ENCODE peak calls at places on chromosomes 7 and 10, in six cellular contexts. Q, F, Y, V, B and K are unnamed samples.

GRCh38 chr10:117224036-117224430 is 16.9 kb upstream of the SLC18A2 start:
- DNase-seq in Q (no peak), F (no peak), Y (no peak), V (no peak), B (no peak), K (no peak)

GRCh38 chr10:32961892-32962369 is 3.9 kb upstream of the ITGB1 start:
- DNase-seq in Q (no peak), F (no peak), Y (peak; percentile 92), V (no peak), B (peak; percentile 57), K (no peak)

GRCh38 chr7:133910761-133911160 is 216.4 kb upstream of the LRGUK start:
- DNase-seq in Q (no peak), F (no peak), Y (no peak), V (no peak), B (no peak), K (no peak)

GRCh38 chr10:74103560-74104248 is 46.9 kb downstream of the AP3M1 start:
- DNase-seq in Q (peak; percentile 49), F (no peak), Y (peak; percentile 54), V (no peak), B (no peak), K (no peak)

GRCh38 chr7:26188291-26188999 is 12.1 kb downstream of the HNRNPA2B1 start:
- DNase-seq in Q (peak; percentile 6), F (no peak), Y (no peak), V (no peak), B (no peak), K (no peak)

GRCh38 chr10:129929343-129930297 is 34.5 kb downstream of the EBF3 start:
- DNase-seq in Q (no peak), F (peak; percentile 36), Y (no peak), V (no peak), B (no peak), K (no peak)

GRCh38 chr10:110764378-110764777 is 107.3 kb upstream of the PDCD4 start:
- DNase-seq in Q (no peak), F (peak; percentile 83), Y (no peak), V (no peak), B (no peak), K (no peak)

GRCh38 chr7:471866-472639 is 47.6 kb downstream of the PDGFA start:
- DNase-seq in Q (no peak), F (peak; percentile 96), Y (peak; percentile 98), V (peak; percentile 85), B (peak; percentile 35), K (no peak)

GRCh38 chr10:66780796-66781195 is 145.0 kb upstream of the LRRTM3 start:
- DNase-seq in Q (no peak), F (no peak), Y (no peak), V (no peak), B (no peak), K (no peak)

GRCh38 chr10:33883881-33884280 is 549.4 kb upstream of the NRP1 start:
- DNase-seq in Q (no peak), F (no peak), Y (no peak), V (no peak), B (no peak), K (no peak)

GRCh38 chr10:122531935-122532334 is 28.6 kb upstream of the DMBT1 start:
- DNase-seq in Q (no peak), F (no peak), Y (no peak), V (no peak), B (no peak), K (no peak)

GRCh38 chr10:1274098-1274745 is 218.0 kb downstream of the WDR37 start:
- DNase-seq in Q (no peak), F (no peak), Y (no peak), V (no peak), B (no peak), K (no peak)

GRCh38 chr7:116779222-116779621 is 83.2 kb upstream of the CAPZA2 start:
- DNase-seq in Q (no peak), F (no peak), Y (no peak), V (no peak), B (no peak), K (no peak)

GRCh38 chr7:142733271-142733670 is 16.0 kb upstream of the PRSS1 start:
- DNase-seq in Q (peak; percentile 98), F (no peak), Y (no peak), V (no peak), B (no peak), K (no peak)

GRCh38 chr10:75014516-75015230 is 96.8 kb upstream of the SAMD8 start:
- DNase-seq in Q (peak; percentile 76), F (no peak), Y (no peak), V (no peak), B (no peak), K (no peak)

GRCh38 chr7:93476491-93477344 is 97.8 kb downstream of the CALCR start:
- DNase-seq in Q (no peak), F (no peak), Y (no peak), V (no peak), B (no peak), K (no peak)

GRCh38 chr7:15178065-15178464 is 275.5 kb upstream of the DGKB start:
- DNase-seq in Q (no peak), F (no peak), Y (no peak), V (no peak), B (no peak), K (no peak)

GRCh38 chr7:24836084-24836483 is 78.8 kb upstream of the GSDME start:
- DNase-seq in Q (peak; percentile 76), F (no peak), Y (no peak), V (no peak), B (no peak), K (no peak)

GRCh38 chr10:697097-697875 is 7.8 kb upstream of the DIP2C start:
- DNase-seq in Q (no peak), F (no peak), Y (no peak), V (no peak), B (no peak), K (no peak)

GRCh38 chr10:80453715-80454525 is at the start of gene TSPAN14:
- DNase-seq in Q (peak; percentile 85), F (peak; percentile 93), Y (peak; percentile 86), V (peak; percentile 95), B (no peak), K (peak; percentile 81)

GRCh38 chr10:130021373-130021950 is 57.4 kb upstream of the EBF3 start:
- DNase-seq in Q (no peak), F (no peak), Y (peak; percentile 59), V (peak; percentile 33), B (no peak), K (no peak)

GRCh38 chr7:44396931-44397525 is 71.6 kb upstream of the CAMK2B start:
- DNase-seq in Q (no peak), F (no peak), Y (peak; percentile 79), V (no peak), B (peak; percentile 38), K (no peak)

GRCh38 chr7:105675873-105676484 is 94.7 kb upstream of the EFCAB10 start:
- DNase-seq in Q (no peak), F (no peak), Y (no peak), V (no peak), B (no peak), K (no peak)

DNA sequence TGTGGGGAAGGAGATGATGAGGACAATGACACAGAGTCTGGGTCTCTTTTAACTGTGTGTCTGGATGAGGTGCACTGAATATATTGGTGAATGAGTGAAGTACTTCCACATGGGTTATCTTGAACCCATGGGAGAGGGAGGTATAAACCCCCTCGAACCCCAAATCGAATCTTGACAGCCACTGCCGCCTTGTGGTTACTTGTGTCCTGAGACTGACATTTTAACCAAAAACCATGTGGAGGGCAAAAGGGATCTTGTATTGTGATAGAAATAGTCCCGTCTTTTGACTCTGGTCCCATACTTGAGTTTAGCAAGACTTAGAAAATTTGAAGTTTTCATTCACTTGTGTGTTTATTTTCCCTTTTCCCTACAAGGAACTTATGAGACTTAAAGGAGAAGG is 283.3 kb downstream of the PHTF2 start:
- DNase-seq in Q (no peak), F (no peak), Y (no peak), V (no peak), B (no peak), K (no peak)
- TF ChIP-seq CTCF in Q (no peak), F (no peak), Y (no peak), V (no peak), B (no peak), K (peak; percentile 29)

GRCh38 chr10:51425431-51425830 is 274.0 kb downstream of the CSTF2T start:
- DNase-seq in Q (no peak), F (no peak), Y (peak; percentile 63), V (no peak), B (no peak), K (no peak)

GRCh38 chr10:51421853-51422252 is 277.5 kb downstream of the CSTF2T start:
- DNase-seq in Q (no peak), F (no peak), Y (no peak), V (no peak), B (no peak), K (no peak)

GRCh38 chr10:51423121-51423452 is 276.3 kb downstream of the CSTF2T start:
- DNase-seq in Q (no peak), F (no peak), Y (no peak), V (no peak), B (no peak), K (no peak)

GRCh38 chr10:51419416-51420093 is 279.8 kb downstream of the CSTF2T start:
- DNase-seq in Q (no peak), F (no peak), Y (no peak), V (no peak), B (no peak), K (no peak)

GRCh38 chr10:51422311-51423120 is 276.9 kb downstream of the CSTF2T start:
- DNase-seq in Q (peak; percentile 47), F (no peak), Y (peak; percentile 78), V (no peak), B (peak; percentile 10), K (peak; percentile 50)
- TF ChIP-seq CTCF in Q (peak; percentile 79), F (peak; percentile 75), Y (peak; percentile 86), V (peak; percentile 74), B (peak; percentile 68), K (peak; percentile 60)

DNA sequence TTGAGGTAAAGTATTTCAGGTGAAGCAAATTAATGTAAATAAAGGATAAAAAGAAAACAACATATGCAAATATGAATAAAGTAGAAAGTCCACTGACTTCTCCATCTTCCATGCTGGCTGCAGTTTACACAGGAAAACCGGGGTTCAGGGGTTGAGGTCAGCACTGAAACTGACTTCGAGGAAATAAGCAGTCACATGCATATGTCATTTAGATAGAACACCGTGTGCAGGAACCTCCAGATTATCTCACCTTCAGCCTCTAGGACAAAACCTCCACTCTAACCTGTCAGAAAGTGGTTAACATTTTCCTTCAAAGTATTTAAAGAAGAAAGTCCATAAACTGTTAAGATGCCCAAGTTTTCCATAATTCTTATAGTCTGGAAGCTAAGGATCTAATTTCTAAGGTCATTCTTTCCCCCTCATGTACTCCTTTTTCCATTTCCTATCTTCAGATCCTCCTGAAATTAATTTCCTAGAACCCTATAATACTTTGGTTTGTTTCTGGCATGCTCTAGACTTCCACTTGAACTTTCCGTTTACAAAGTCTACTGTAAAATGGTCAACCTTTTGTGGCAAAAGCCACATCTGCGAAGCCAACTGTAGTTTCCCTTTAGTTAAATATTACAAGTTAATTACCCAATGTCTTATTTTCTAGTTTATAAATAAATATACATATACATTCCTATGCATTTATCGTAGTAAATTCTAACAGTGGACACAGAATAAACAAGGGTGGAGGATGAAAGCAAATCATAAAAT is 173.3 kb downstream of the RAPGEF5 start:
- DNase-seq in Q (no peak), F (no peak), Y (no peak), V (no peak), B (no peak), K (no peak)
- TF ChIP-seq CTCF in Q (no peak), F (no peak), Y (no peak), V (no peak), B (no peak), K (no peak)

DNA sequence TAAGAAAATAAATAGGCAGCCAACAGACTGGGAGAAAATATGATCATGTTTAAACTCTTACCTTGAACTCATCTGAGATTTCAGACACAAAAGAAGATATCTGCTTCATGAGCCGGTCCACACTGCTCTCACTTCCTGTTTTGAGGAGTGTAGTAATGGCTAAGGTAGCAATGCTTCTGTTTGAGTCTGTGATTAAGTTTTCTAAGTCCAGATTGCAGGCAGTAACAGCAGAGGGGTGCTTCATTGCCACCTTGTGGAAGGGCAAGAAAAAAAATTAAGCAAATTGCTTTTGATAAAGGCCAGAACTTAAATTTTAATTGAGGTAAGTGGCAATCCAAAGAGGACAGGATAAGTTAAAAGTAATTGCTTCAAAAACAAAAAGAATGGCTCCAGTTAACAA is 69.1 kb downstream of the MEST start:
- DNase-seq in Q (peak; percentile 92), F (no peak), Y (peak; percentile 68), V (no peak), B (peak; percentile 7), K (no peak)
- TF ChIP-seq CTCF in Q (peak; percentile 79), F (peak; percentile 18), Y (peak; percentile 41), V (peak; percentile 14), B (peak; percentile 26), K (no peak)